ENCODE peak calls at places on chromosome 12, in seven cellular contexts. O is iris pigment epithelial cell, D is Calu3, V is Ammon's horn, L is suprapubic skin, N is AG09309, H is GM12892. B is an unnamed sample.

GRCh38 chr12:132253698-132254480 is 75.5 kb downstream of the GALNT9 start:
- DNase-seq in N (no peak), H (no peak), O (no peak), D (peak), V (no peak), L (no peak), B (no peak)

GRCh38 chr12:39123580-39123979 is 218.2 kb upstream of the CPNE8 start:
- DNase-seq in N (no peak), O (no peak), H (no peak), D (no peak), L (no peak), V (no peak), B (no peak)

GRCh38 chr12:130242506-130242905 is 80.2 kb downstream of the FZD10 start:
- DNase-seq in H (no peak), L (no peak), D (no peak), N (no peak), O (no peak), V (no peak), B (no peak)

GRCh38 chr12:68451261-68452091 is 119.3 kb upstream of the MDM1 start:
- DNase-seq in O (peak), L (peak), H (peak), V (peak), D (no peak), N (peak), B (no peak)

GRCh38 chr12:6288235-6288634 is 22.2 kb upstream of the PLEKHG6 start:
- DNase-seq in V (no peak), L (no peak), H (no peak), O (peak), D (no peak), N (no peak), B (no peak)

GRCh38 chr12:109467978-109468676 is 9.0 kb downstream of the KCTD10 start:
- DNase-seq in D (no peak), L (no peak), O (no peak), N (no peak), H (no peak), V (no peak), B (no peak)

GRCh38 chr12:105067511-105068031 is 16.7 kb downstream of the ALDH1L2 start:
- DNase-seq in H (no peak), D (no peak), L (no peak), O (peak), V (peak), N (no peak), B (no peak)

GRCh38 chr12:55972045-55972843 is 1.6 kb upstream of the RAB5B start:
- DNase-seq in N (no peak), O (peak), V (no peak), L (no peak), D (peak), H (no peak), B (no peak)

GRCh38 chr12:94230357-94230905 is 82.1 kb downstream of the PLXNC1 start:
- DNase-seq in L (no peak), V (no peak), H (no peak), O (peak), D (no peak), N (no peak), B (no peak)

GRCh38 chr12:10220398-10221077 is 7.9 kb downstream of the GABARAPL1 start:
- DNase-seq in N (no peak), D (no peak), H (no peak), O (peak), L (peak), V (peak), B (no peak)

GRCh38 chr12:76037130-76038105 is 5.8 kb upstream of the PHLDA1 start:
- DNase-seq in L (no peak), D (peak), O (peak), N (no peak), H (no peak), V (peak), B (no peak)

GRCh38 chr12:116659771-116660481 is 77.9 kb downstream of the SPRING1 start:
- DNase-seq in N (no peak), D (no peak), L (no peak), O (peak), H (no peak), V (no peak), B (no peak)

GRCh38 chr12:11687538-11687937 is 38.1 kb downstream of the ETV6 start:
- DNase-seq in V (no peak), O (no peak), N (no peak), D (no peak), L (no peak), H (no peak), B (no peak)

GRCh38 chr12:92444763-92445162 is 258.0 kb upstream of the PLEKHG7 start:
- DNase-seq in L (no peak), D (no peak), N (no peak), H (no peak), O (no peak), V (peak), B (no peak)

GRCh38 chr12:132429122-132429931 is 60.6 kb upstream of the FBRSL1 start:
- DNase-seq in L (no peak), N (no peak), O (no peak), H (no peak), V (no peak), D (no peak), B (no peak)

GRCh38 chr12:69513297-69513696 is 43.1 kb downstream of the FRS2 start:
- DNase-seq in N (no peak), L (no peak), V (peak), D (no peak), H (no peak), O (no peak), B (no peak)

GRCh38 chr12:1716215-1716862 is 25.5 kb downstream of the ADIPOR2 start:
- DNase-seq in V (no peak), O (peak), N (no peak), D (no peak), L (no peak), H (no peak), B (no peak)

GRCh38 chr12:92992041-92992440 is 62.9 kb upstream of the EEA1 start:
- DNase-seq in D (no peak), L (no peak), N (no peak), H (no peak), O (no peak), V (no peak), B (no peak)

GRCh38 chr12:83224012-83224411 is 537.3 kb downstream of the TMTC2 start:
- DNase-seq in L (no peak), N (no peak), V (peak), H (no peak), D (no peak), O (peak), B (no peak)

GRCh38 chr12:124441443-124442190 is 125.8 kb downstream of the NCOR2 start:
- DNase-seq in D (no peak), N (peak), L (no peak), O (peak), H (no peak), V (no peak), B (no peak)

GRCh38 chr12:96094201-96094600 is 58.8 kb upstream of the LTA4H start:
- DNase-seq in V (no peak), L (no peak), D (peak), O (no peak), N (no peak), H (no peak), B (no peak)

GRCh38 chr12:124506145-124506831 is 61.1 kb downstream of the NCOR2 start:
- DNase-seq in L (peak), D (peak), V (peak), H (no peak), O (peak), N (no peak), B (no peak)